ENCODE peak calls at places on chromosomes 13 and 19, in six cellular contexts. M is K562, R is endothelial cell of umbilical vein, L is HepG2, P is A549, H is GM12878. O is an unnamed sample.

GRCh38 chr13:59424661-59425060 is 739.1 kb downstream of the DIAPH3 start:
- DNase-seq in M (no peak), R (no peak), L (no peak), P (no peak), H (no peak), O (no peak)

GRCh38 chr13:20264271-20265018 is 32.3 kb upstream of the GJB6 start:
- DNase-seq in M (no peak), R (no peak), L (no peak), P (no peak), H (peak), O (no peak)

GRCh38 chr13:25037057-25037813 is 58.7 kb upstream of the PABPC3 start:
- DNase-seq in M (peak), R (peak), L (peak), P (no peak), H (no peak), O (peak)

GRCh38 chr19:18588611-18589379 is at the start of gene REX1BD:
- DNase-seq in M (peak), R (peak), L (peak), P (no peak), H (peak), O (peak)

GRCh38 chr13:98965325-98965724 is 12.5 kb downstream of the DOCK9 start:
- DNase-seq in M (no peak), R (no peak), L (no peak), P (no peak), H (no peak), O (no peak)

GRCh38 chr19:11164879-11165406 is 9.4 kb upstream of the SPC24 start:
- DNase-seq in M (no peak), R (peak), L (no peak), P (no peak), H (no peak), O (no peak)

GRCh38 chr13:29428310-29428991 is 167.0 kb downstream of the SLC7A1 start:
- DNase-seq in M (no peak), R (no peak), L (no peak), P (no peak), H (no peak), O (peak)

GRCh38 chr13:20360041-20360491 is 127.9 kb upstream of the GJB6 start:
- DNase-seq in M (no peak), R (no peak), L (no peak), P (no peak), H (no peak), O (no peak)

GRCh38 chr13:41306271-41307150 is 4.6 kb upstream of the NAA16 start:
- DNase-seq in M (no peak), R (peak), L (no peak), P (no peak), H (no peak), O (no peak)

GRCh38 chr19:6602729-6603114 is 11.8 kb upstream of the CD70 start:
- DNase-seq in M (no peak), R (no peak), L (no peak), P (no peak), H (no peak), O (no peak)
- TF ChIP-seq MYC in M (no peak), R (no peak), L (no peak), P (no peak), H (no peak), O (no peak)

DNA sequence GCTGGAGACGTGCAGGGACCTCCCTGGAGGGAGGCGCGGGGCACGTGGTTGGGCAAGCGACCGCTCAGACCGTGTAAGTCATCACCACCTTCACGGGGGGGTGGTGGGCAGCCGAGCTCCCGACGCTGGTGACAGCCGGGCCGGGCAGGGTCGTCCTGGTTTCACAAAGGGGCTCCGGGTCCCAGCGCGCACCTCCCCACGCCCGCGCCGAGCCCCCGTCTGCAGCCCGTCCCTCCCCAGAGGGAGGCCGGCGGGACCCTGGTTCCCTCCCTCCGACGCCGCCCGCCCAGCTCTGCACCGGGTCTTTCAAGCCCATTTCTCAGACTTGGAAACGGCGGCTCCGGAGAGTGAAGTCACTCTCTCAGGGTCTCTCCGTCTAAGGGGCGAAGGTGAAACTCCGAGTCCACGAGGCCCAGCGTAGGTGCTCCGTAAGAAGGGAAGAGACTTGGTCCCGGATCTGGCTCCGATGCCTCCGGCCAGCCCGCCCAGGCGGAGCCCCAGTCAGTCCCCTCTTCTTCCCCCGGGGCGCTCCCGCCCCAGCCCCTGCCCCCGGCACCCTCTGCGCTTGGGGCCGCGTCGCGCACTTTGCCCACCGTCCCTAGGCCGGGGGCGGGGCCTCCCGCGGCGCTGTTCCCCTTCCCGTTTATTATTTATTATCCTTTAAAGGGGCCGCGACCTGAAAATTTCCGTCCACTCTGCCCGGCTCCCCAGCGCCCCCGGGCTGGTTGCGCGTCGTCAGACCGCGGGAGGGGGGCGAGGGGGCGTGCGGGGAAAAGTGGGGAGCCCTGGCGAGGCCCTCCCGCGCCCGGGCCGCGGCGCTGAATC is 536 bp upstream of the ARID3A start:
- DNase-seq in M (peak), R (peak), L (peak), P (peak), H (no peak), O (peak)
- TF ChIP-seq MAX in M (peak), R (no peak), L (peak), P (peak), H (peak), O (peak)

GRCh38 chr19:440391-441212 is 20.2 kb downstream of the SHC2 start:
- DNase-seq in M (no peak), R (no peak), L (no peak), P (no peak), H (no peak), O (no peak)

GRCh38 chr19:437027-437426 is 23.8 kb downstream of the SHC2 start:
- DNase-seq in M (no peak), R (no peak), L (no peak), P (no peak), H (no peak), O (no peak)

GRCh38 chr19:438416-438958 is 22.3 kb downstream of the SHC2 start:
- DNase-seq in M (no peak), R (no peak), L (no peak), P (no peak), H (no peak), O (no peak)

GRCh38 chr19:441213-441823 is 19.5 kb downstream of the SHC2 start:
- DNase-seq in M (no peak), R (no peak), L (no peak), P (no peak), H (no peak), O (no peak)

GRCh38 chr19:439167-439900 is 21.5 kb downstream of the SHC2 start:
- DNase-seq in M (no peak), R (no peak), L (no peak), P (no peak), H (no peak), O (no peak)
- TF ChIP-seq MYC in M (no peak), R (no peak), L (no peak), P (no peak), H (no peak), O (no peak)

DNA sequence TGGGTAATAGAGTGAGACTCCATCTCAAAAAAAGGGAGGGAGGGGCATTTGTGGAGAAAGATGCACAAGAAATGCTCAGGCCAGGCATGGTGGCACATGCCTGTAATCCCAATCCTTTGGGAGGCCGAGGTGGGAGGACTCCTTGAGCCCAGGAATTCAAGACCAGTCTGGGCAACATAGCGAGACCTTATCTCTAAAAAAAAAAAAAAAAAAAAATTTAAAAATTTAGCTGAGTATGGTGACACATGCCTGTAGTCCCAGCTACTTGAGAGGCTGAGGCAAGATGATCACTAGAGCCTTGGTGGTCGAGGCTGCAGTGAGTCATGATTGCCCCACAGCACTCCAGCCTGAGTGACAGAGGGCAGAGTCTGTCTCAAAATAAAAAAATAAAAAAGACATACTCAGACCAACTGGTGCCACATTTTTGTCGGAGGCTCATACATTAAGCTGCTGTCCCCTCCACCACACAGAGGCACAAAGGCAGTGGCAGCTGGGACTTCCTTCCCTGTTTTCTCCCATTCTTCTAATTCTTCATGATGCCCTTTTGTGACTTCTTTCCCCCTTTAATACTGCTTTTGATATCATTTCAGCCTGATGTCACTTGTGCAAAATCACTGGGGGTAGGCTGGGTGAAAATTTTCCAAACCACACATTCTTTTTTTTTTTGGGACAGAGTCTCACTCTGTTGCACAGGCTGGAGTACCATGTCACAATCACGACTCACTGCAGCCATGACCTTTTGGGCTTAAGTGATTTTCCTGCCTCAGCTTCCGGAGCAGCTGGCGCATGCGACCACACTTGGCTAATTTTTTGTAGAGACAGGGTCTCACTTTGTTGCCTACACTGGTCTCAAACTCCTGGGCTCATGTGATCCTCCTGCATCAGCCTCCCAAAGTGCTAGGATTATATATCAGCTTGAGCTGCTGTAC is 26.8 kb upstream of the CXCL17 start:
- DNase-seq in M (no peak), R (no peak), L (peak), P (no peak), H (no peak), O (peak)
- TF ChIP-seq MAX in M (no peak), R (no peak), L (no peak), P (no peak), H (no peak), O (no peak)

GRCh38 chr19:19602136-19602712 is 16.3 kb downstream of the PBX4 start:
- DNase-seq in M (no peak), R (no peak), L (peak), P (no peak), H (no peak), O (no peak)
- TF ChIP-seq MYC in M (no peak), R (no peak), L (no peak), P (no peak), H (no peak), O (no peak)

GRCh38 chr13:37868691-37869505 is 674 bp downstream of the TRPC4 start:
- DNase-seq in M (no peak), R (peak), L (no peak), P (no peak), H (no peak), O (no peak)
- TF ChIP-seq MAX in M (no peak), R (no peak), L (no peak), P (no peak), H (no peak), O (no peak)

GRCh38 chr19:38506723-38507550 is 73.4 kb downstream of the RYR1 start:
- DNase-seq in M (peak), R (peak), L (peak), P (peak), H (peak), O (peak)
- TF ChIP-seq MYC in M (peak), R (no peak), L (no peak), P (no peak), H (no peak), O (no peak)

GRCh38 chr19:5361407-5361806 is 20.8 kb upstream of the PTPRS start:
- DNase-seq in M (no peak), R (no peak), L (no peak), P (no peak), H (no peak), O (no peak)

GRCh38 chr19:5365905-5366304 is 25.3 kb upstream of the PTPRS start:
- DNase-seq in M (no peak), R (no peak), L (no peak), P (no peak), H (no peak), O (no peak)

GRCh38 chr19:5360003-5360820 is 19.6 kb upstream of the PTPRS start:
- DNase-seq in M (no peak), R (no peak), L (no peak), P (no peak), H (no peak), O (no peak)

GRCh38 chr19:5367530-5368133 is 27.0 kb upstream of the PTPRS start:
- DNase-seq in M (no peak), R (no peak), L (no peak), P (no peak), H (no peak), O (no peak)

GRCh38 chr19:5364674-5365073 is 24.1 kb upstream of the PTPRS start:
- DNase-seq in M (peak), R (no peak), L (no peak), P (no peak), H (no peak), O (peak)
- TF ChIP-seq MAX in M (no peak), R (no peak), L (no peak), P (no peak), H (no peak), O (no peak)

O was measured in NB4.